ENCODE peak calls at places on chromosomes 12 and 14, in ten cellular contexts. T is C1 segment of cervical spinal cord; J is hypothalamus; R is SK-MEL-5; I is naive B cell; Q is stimulated activated CD8-positive, alpha-beta memory T cell treated with anti-CD3 and anti-CD28 coated beads, Interleukin-2, amount 100 ng/mL, for 1 hour; F is effector memory CD4-positive, alpha-beta T cell; V is activated T-cell treated with anti-CD3 and anti-CD28 coated beads, Interleukin-2, amount 50 U/mL, for 48 hours; X is stomach; L is progenitor cell of endocrine pancreas. H is an unnamed sample.
A peak's percentile ranks its signal among the peaks of the same experiment; 100 is the strongest.

GRCh38 chr14:81172353-81172752 is 48.4 kb downstream of the GTF2A1 start:
- DNase-seq in T (no peak), J (no peak), R (no peak), I (no peak), Q (no peak), F (no peak), V (no peak), X (no peak), L (no peak), H (no peak)

GRCh38 chr14:91752956-91753355 is 21.1 kb upstream of the CATSPERB start:
- DNase-seq in T (no peak), J (no peak), R (no peak), I (no peak), Q (no peak), F (no peak), V (no peak), X (no peak), L (no peak), H (no peak)

GRCh38 chr12:71725011-71725410 is 29.7 kb upstream of the RAB21 start:
- DNase-seq in T (no peak), J (no peak), R (no peak), I (no peak), Q (no peak), F (no peak), V (no peak), X (no peak), L (no peak), H (no peak)

GRCh38 chr12:127677537-127678131 is 589.3 kb upstream of the TMEM132C start:
- DNase-seq in T (no peak), J (no peak), R (peak; percentile 82), I (no peak), Q (peak; percentile 2), F (no peak), V (peak; percentile 54), X (peak; percentile 77), L (peak; percentile 60), H (peak; percentile 64)

GRCh38 chr12:62817556-62818271 is 117.2 kb downstream of the PPM1H start:
- DNase-seq in T (no peak), J (no peak), R (no peak), I (no peak), Q (no peak), F (no peak), V (no peak), X (no peak), L (no peak), H (peak; percentile 70)

GRCh38 chr14:73763396-73763795 is 49.2 kb upstream of the PNMA1 start:
- DNase-seq in T (no peak), J (no peak), R (no peak), I (no peak), Q (no peak), F (no peak), V (no peak), X (no peak), L (no peak), H (no peak)

GRCh38 chr14:100879782-100880181 is 23.7 kb downstream of the RTL1 start:
- DNase-seq in T (no peak), J (no peak), R (no peak), I (no peak), Q (no peak), F (no peak), V (no peak), X (no peak), L (no peak), H (peak; percentile 19)

GRCh38 chr12:87413784-87414183 is 615.4 kb downstream of the C12orf50 start:
- DNase-seq in T (no peak), J (no peak), R (no peak), I (no peak), Q (no peak), F (no peak), V (no peak), X (no peak), L (no peak), H (no peak)

GRCh38 chr14:99508896-99509629 is 27.9 kb downstream of the CCNK start:
- DNase-seq in T (no peak), J (no peak), R (no peak), I (no peak), Q (no peak), F (no peak), V (peak; percentile 12), X (peak; percentile 77), L (no peak), H (no peak)

GRCh38 chr12:10366875-10367274 is 23.0 kb downstream of the KLRK1 start:
- DNase-seq in T (no peak), J (no peak), R (peak; percentile 56), I (no peak), Q (no peak), F (no peak), V (no peak), X (no peak), L (no peak), H (no peak)

GRCh38 chr14:103545915-103546650 is 16.4 kb downstream of the BAG5 start:
- DNase-seq in T (no peak), J (no peak), R (no peak), I (no peak), Q (no peak), F (no peak), V (no peak), X (no peak), L (no peak), H (no peak)

GRCh38 chr14:96592591-96593388 is 90.6 kb downstream of the PAPOLA start:
- DNase-seq in T (no peak), J (no peak), R (no peak), I (peak; percentile 18), Q (peak; percentile 24), F (peak; percentile 29), V (peak; percentile 77), X (peak; percentile 50), L (peak; percentile 28), H (peak; percentile 49)

GRCh38 chr12:13573698-13574321 is 377.3 kb downstream of the EMP1 start:
- DNase-seq in T (no peak), J (no peak), R (peak; percentile 13), I (no peak), Q (no peak), F (no peak), V (no peak), X (no peak), L (no peak), H (no peak)

GRCh38 chr14:101248056-101248725 is 313.1 kb upstream of the DIO3 start:
- DNase-seq in T (no peak), J (no peak), R (no peak), I (no peak), Q (no peak), F (no peak), V (no peak), X (no peak), L (no peak), H (no peak)

GRCh38 chr14:106842687-106843086 is 1316.3 kb downstream of the TMEM121 start:
- DNase-seq in T (no peak), J (no peak), R (peak; percentile 50), I (no peak), Q (no peak), F (no peak), V (no peak), X (peak; percentile 46), L (no peak), H (no peak)

GRCh38 chr12:1504304-1505150 is 89.9 kb downstream of the FBXL14 start:
- DNase-seq in T (no peak), J (no peak), R (no peak), I (no peak), Q (no peak), F (no peak), V (peak; percentile 15), X (no peak), L (no peak), H (no peak)